ENCODE peak calls at places on chromosomes 5 and 9, in six cellular contexts. K is type B pancreatic cell; I is PC-3; H is SJSA1; U is iris pigment epithelial cell; Q is activated CD4-positive, alpha-beta T cell treated with anti-CD3 and anti-CD28 coated beads for 4 hours. C is an unnamed sample.

GRCh38 chr5:180049357-180049673 is 22.2 kb downstream of the RNF130 start:
- DNase-seq in K (no peak), I (no peak), H (no peak), U (no peak), Q (no peak), C (no peak)

GRCh38 chr5:173615884-173616576 is 420 bp downstream of the BOD1 start:
- DNase-seq in K (peak; percentile 82), I (peak; percentile 79), H (peak; percentile 82), U (peak; percentile 85), Q (peak; percentile 66), C (peak; percentile 80)

GRCh38 chr5:77846422-77847128 is 70.4 kb upstream of the TBCA start:
- DNase-seq in K (no peak), I (no peak), H (no peak), U (no peak), Q (no peak), C (no peak)

GRCh38 chr9:135480071-135480941 is 724 bp downstream of the PPP1R26 start:
- DNase-seq in K (no peak), I (peak; percentile 52), H (no peak), U (peak; percentile 37), Q (no peak), C (peak; percentile 44)

GRCh38 chr5:119036101-119036762 is 34.7 kb upstream of the DMXL1 start:
- DNase-seq in K (no peak), I (peak; percentile 78), H (no peak), U (peak; percentile 80), Q (no peak), C (peak; percentile 72)

GRCh38 chr5:91072891-91073290 is 310.2 kb downstream of the ARRDC3 start:
- DNase-seq in K (no peak), I (peak; percentile 51), H (no peak), U (peak; percentile 85), Q (no peak), C (peak; percentile 11)

GRCh38 chr9:128056887-128057723 is 10.0 kb downstream of the NAIF1 start:
- DNase-seq in K (no peak), I (peak; percentile 55), H (no peak), U (no peak), Q (no peak), C (no peak)

GRCh38 chr9:123081824-123082223 is 48.4 kb downstream of the GPR21 start:
- DNase-seq in K (no peak), I (peak; percentile 42), H (no peak), U (peak; percentile 58), Q (no peak), C (peak; percentile 51)

GRCh38 chr9:121277518-121278275 is 9.7 kb downstream of the GSN start:
- DNase-seq in K (no peak), I (no peak), H (no peak), U (peak; percentile 78), Q (no peak), C (peak; percentile 71)

GRCh38 chr5:39547548-39548154 is 122.9 kb upstream of the DAB2 start:
- DNase-seq in K (no peak), I (peak; percentile 92), H (no peak), U (peak; percentile 65), Q (no peak), C (peak; percentile 76)

GRCh38 chr5:76571595-76571994 is 51.6 kb downstream of the F2RL2 start:
- DNase-seq in K (no peak), I (no peak), H (no peak), U (no peak), Q (no peak), C (no peak)

GRCh38 chr5:133234911-133235310 is 183.1 kb downstream of the HSPA4 start:
- DNase-seq in K (no peak), I (no peak), H (no peak), U (no peak), Q (no peak), C (no peak)

GRCh38 chr9:88953401-88954029 is 37.8 kb upstream of the S1PR3 start:
- DNase-seq in K (no peak), I (no peak), H (no peak), U (peak; percentile 69), Q (no peak), C (peak; percentile 69)

GRCh38 chr5:91219803-91220371 is 163.2 kb downstream of the ARRDC3 start:
- DNase-seq in K (no peak), I (peak; percentile 32), H (no peak), U (peak; percentile 73), Q (peak; percentile 17), C (peak; percentile 35)

GRCh38 chr9:135969064-135969683 is 8.0 kb upstream of the UBAC1 start:
- DNase-seq in K (no peak), I (no peak), H (no peak), U (peak; percentile 15), Q (no peak), C (no peak)

GRCh38 chr5:2110137-2110933 is 227.6 kb upstream of the IRX4 start:
- DNase-seq in K (no peak), I (no peak), H (no peak), U (no peak), Q (no peak), C (no peak)

GRCh38 chr5:145797336-145797735 is 37.8 kb downstream of the PRELID2 start:
- DNase-seq in K (no peak), I (peak; percentile 31), H (no peak), U (peak; percentile 66), Q (no peak), C (peak; percentile 63)

GRCh38 chr5:150672884-150673275 is 11.8 kb downstream of the MYOZ3 start:
- DNase-seq in K (no peak), I (no peak), H (no peak), U (no peak), Q (no peak), C (no peak)

GRCh38 chr9:98602839-98603238 is 105.9 kb downstream of the GABBR2 start:
- DNase-seq in K (no peak), I (no peak), H (no peak), U (no peak), Q (no peak), C (no peak)

GRCh38 chr5:150034677-150035076 is 34.1 kb downstream of the HMGXB3 start:
- DNase-seq in K (no peak), I (no peak), H (no peak), U (peak; percentile 73), Q (no peak), C (peak; percentile 74)

GRCh38 chr9:114805670-114806551 is at the start of gene TNFSF15:
- DNase-seq in K (peak; percentile 68), I (peak; percentile 43), H (no peak), U (peak; percentile 61), Q (no peak), C (no peak)

GRCh38 chr9:131960805-131961495 is 118.7 kb downstream of the MED27 start:
- DNase-seq in K (no peak), I (no peak), H (no peak), U (no peak), Q (no peak), C (no peak)

GRCh38 chr5:3010301-3010952 is 258.9 kb upstream of the IRX2 start:
- DNase-seq in K (no peak), I (no peak), H (peak; percentile 19), U (no peak), Q (no peak), C (no peak)

GRCh38 chr5:180097163-180097894 is 25.8 kb upstream of the RNF130 start:
- DNase-seq in K (no peak), I (no peak), H (no peak), U (no peak), Q (no peak), C (no peak)

GRCh38 chr5:173301695-173302545 is 26.3 kb downstream of the STC2 start:
- DNase-seq in K (no peak), I (no peak), H (no peak), U (no peak), Q (no peak), C (no peak)

GRCh38 chr9:127493592-127494303 is 42.4 kb downstream of the LRSAM1 start:
- DNase-seq in K (no peak), I (no peak), H (no peak), U (no peak), Q (no peak), C (no peak)

GRCh38 chr5:180128671-180129261 is 57.2 kb upstream of the RNF130 start:
- DNase-seq in K (peak; percentile 40), I (no peak), H (no peak), U (no peak), Q (no peak), C (no peak)

GRCh38 chr9:134557331-134557730 is 84.3 kb upstream of the COL5A1 start:
- DNase-seq in K (peak; percentile 49), I (no peak), H (peak; percentile 24), U (no peak), Q (no peak), C (no peak)

GRCh38 chr5:140324041-140324833 is 21.3 kb upstream of the PFDN1 start:
- DNase-seq in K (no peak), I (peak; percentile 54), H (no peak), U (no peak), Q (no peak), C (no peak)

GRCh38 chr9:69762527-69762926 is 2.7 kb upstream of the PTAR1 start:
- DNase-seq in K (no peak), I (no peak), H (no peak), U (no peak), Q (no peak), C (no peak)

GRCh38 chr9:86763795-86764194 is 183.5 kb downstream of the GAS1 start:
- DNase-seq in K (no peak), I (no peak), H (no peak), U (no peak), Q (no peak), C (no peak)

GRCh38 chr5:17203329-17204132 is 13.9 kb upstream of the BASP1 start:
- DNase-seq in K (no peak), I (peak; percentile 97), H (no peak), U (peak; percentile 81), Q (no peak), C (peak; percentile 83)

GRCh38 chr9:97786341-97786740 is 66.7 kb upstream of the FOXE1 start:
- DNase-seq in K (no peak), I (peak; percentile 70), H (no peak), U (peak; percentile 37), Q (no peak), C (peak; percentile 75)

GRCh38 chr5:143782588-143783386 is 29.2 kb upstream of the HMHB1 start:
- DNase-seq in K (no peak), I (no peak), H (peak; percentile 67), U (no peak), Q (no peak), C (peak; percentile 59)

C was measured in EL.